ENCODE peak calls at places on chromosomes 16 and 17, in eight cellular contexts. One of them, this sample, is unnamed.

GRCh38 chr17:44543213-44543904 is 13.9 kb upstream of the FZD2 start:
- DNase-seq in anterior cingulate cortex: no peak
- DNase-seq in colonic mucosa: no peak
- DNase-seq in coronary artery: no peak
- DNase-seq in activated gamma-delta T cell treated with anti-CD3 and anti-CD28 coated beads, Interleukin-2, amount 50 U/mL, for 16 hours: no peak
- DNase-seq in CD4-positive, alpha-beta T cell: no peak
- DNase-seq in stimulated activated naive B cell treated with anti-CD40 and anti-IgM and Interleukin-4, amounts not matched to agents 10 μg/mL and 1 μg/mL and 100 μg/mL, for 72 hours: no peak
- DNase-seq in activated CD8-positive, alpha-beta memory T cell treated with anti-CD3 and anti-CD28 coated beads for 4 hours: no peak
- DNase-seq in this sample: no peak

GRCh38 chr16:10070591-10070990 is 111.6 kb downstream of the GRIN2A start:
- DNase-seq in anterior cingulate cortex: no peak
- DNase-seq in colonic mucosa: no peak
- DNase-seq in coronary artery: no peak
- DNase-seq in activated gamma-delta T cell treated with anti-CD3 and anti-CD28 coated beads, Interleukin-2, amount 50 U/mL, for 16 hours: no peak
- DNase-seq in CD4-positive, alpha-beta T cell: no peak
- DNase-seq in stimulated activated naive B cell treated with anti-CD40 and anti-IgM and Interleukin-4, amounts not matched to agents 10 μg/mL and 1 μg/mL and 100 μg/mL, for 72 hours: no peak
- DNase-seq in activated CD8-positive, alpha-beta memory T cell treated with anti-CD3 and anti-CD28 coated beads for 4 hours: no peak
- DNase-seq in this sample: no peak

GRCh38 chr17:79993390-79994221 is 42.1 kb downstream of the TBC1D16 start:
- DNase-seq in anterior cingulate cortex: no peak
- DNase-seq in colonic mucosa: peak; percentile 78
- DNase-seq in coronary artery: no peak
- DNase-seq in activated gamma-delta T cell treated with anti-CD3 and anti-CD28 coated beads, Interleukin-2, amount 50 U/mL, for 16 hours: no peak
- DNase-seq in CD4-positive, alpha-beta T cell: no peak
- DNase-seq in stimulated activated naive B cell treated with anti-CD40 and anti-IgM and Interleukin-4, amounts not matched to agents 10 μg/mL and 1 μg/mL and 100 μg/mL, for 72 hours: peak; percentile 44
- DNase-seq in activated CD8-positive, alpha-beta memory T cell treated with anti-CD3 and anti-CD28 coated beads for 4 hours: no peak
- DNase-seq in this sample: peak; percentile 79

GRCh38 chr17:17151055-17151454 is 55.1 kb downstream of the PLD6 start:
- DNase-seq in anterior cingulate cortex: no peak
- DNase-seq in colonic mucosa: no peak
- DNase-seq in coronary artery: no peak
- DNase-seq in activated gamma-delta T cell treated with anti-CD3 and anti-CD28 coated beads, Interleukin-2, amount 50 U/mL, for 16 hours: no peak
- DNase-seq in CD4-positive, alpha-beta T cell: no peak
- DNase-seq in stimulated activated naive B cell treated with anti-CD40 and anti-IgM and Interleukin-4, amounts not matched to agents 10 μg/mL and 1 μg/mL and 100 μg/mL, for 72 hours: no peak
- DNase-seq in activated CD8-positive, alpha-beta memory T cell treated with anti-CD3 and anti-CD28 coated beads for 4 hours: no peak
- DNase-seq in this sample: no peak

GRCh38 chr17:64042700-64043485 is 22.5 kb upstream of the ICAM2 start:
- DNase-seq in anterior cingulate cortex: no peak
- DNase-seq in colonic mucosa: no peak
- DNase-seq in coronary artery: no peak
- DNase-seq in activated gamma-delta T cell treated with anti-CD3 and anti-CD28 coated beads, Interleukin-2, amount 50 U/mL, for 16 hours: no peak
- DNase-seq in CD4-positive, alpha-beta T cell: no peak
- DNase-seq in stimulated activated naive B cell treated with anti-CD40 and anti-IgM and Interleukin-4, amounts not matched to agents 10 μg/mL and 1 μg/mL and 100 μg/mL, for 72 hours: no peak
- DNase-seq in activated CD8-positive, alpha-beta memory T cell treated with anti-CD3 and anti-CD28 coated beads for 4 hours: no peak
- DNase-seq in this sample: no peak

GRCh38 chr17:19384723-19385391 is 2.1 kb downstream of the MFAP4 start:
- DNase-seq in anterior cingulate cortex: peak; percentile 67
- DNase-seq in colonic mucosa: peak; percentile 94
- DNase-seq in coronary artery: peak; percentile 97
- DNase-seq in activated gamma-delta T cell treated with anti-CD3 and anti-CD28 coated beads, Interleukin-2, amount 50 U/mL, for 16 hours: no peak
- DNase-seq in CD4-positive, alpha-beta T cell: no peak
- DNase-seq in stimulated activated naive B cell treated with anti-CD40 and anti-IgM and Interleukin-4, amounts not matched to agents 10 μg/mL and 1 μg/mL and 100 μg/mL, for 72 hours: no peak
- DNase-seq in activated CD8-positive, alpha-beta memory T cell treated with anti-CD3 and anti-CD28 coated beads for 4 hours: no peak
- DNase-seq in this sample: peak; percentile 81

GRCh38 chr17:17071531-17072360 is 29.5 kb downstream of the MPRIP start:
- DNase-seq in anterior cingulate cortex: no peak
- DNase-seq in colonic mucosa: no peak
- DNase-seq in coronary artery: no peak
- DNase-seq in activated gamma-delta T cell treated with anti-CD3 and anti-CD28 coated beads, Interleukin-2, amount 50 U/mL, for 16 hours: no peak
- DNase-seq in CD4-positive, alpha-beta T cell: no peak
- DNase-seq in stimulated activated naive B cell treated with anti-CD40 and anti-IgM and Interleukin-4, amounts not matched to agents 10 μg/mL and 1 μg/mL and 100 μg/mL, for 72 hours: no peak
- DNase-seq in activated CD8-positive, alpha-beta memory T cell treated with anti-CD3 and anti-CD28 coated beads for 4 hours: no peak
- DNase-seq in this sample: no peak

GRCh38 chr17:75877752-75878173 is 618 bp downstream of the TRIM47 start:
- DNase-seq in anterior cingulate cortex: peak; percentile 48
- DNase-seq in colonic mucosa: peak; percentile 81
- DNase-seq in coronary artery: no peak
- DNase-seq in activated gamma-delta T cell treated with anti-CD3 and anti-CD28 coated beads, Interleukin-2, amount 50 U/mL, for 16 hours: peak; percentile 51
- DNase-seq in CD4-positive, alpha-beta T cell: peak; percentile 60
- DNase-seq in stimulated activated naive B cell treated with anti-CD40 and anti-IgM and Interleukin-4, amounts not matched to agents 10 μg/mL and 1 μg/mL and 100 μg/mL, for 72 hours: peak; percentile 56
- DNase-seq in activated CD8-positive, alpha-beta memory T cell treated with anti-CD3 and anti-CD28 coated beads for 4 hours: no peak
- DNase-seq in this sample: peak; percentile 74

GRCh38 chr17:80441133-80441578 is 26.2 kb downstream of the ENDOV start:
- DNase-seq in anterior cingulate cortex: no peak
- DNase-seq in colonic mucosa: no peak
- DNase-seq in coronary artery: no peak
- DNase-seq in activated gamma-delta T cell treated with anti-CD3 and anti-CD28 coated beads, Interleukin-2, amount 50 U/mL, for 16 hours: peak; percentile 20
- DNase-seq in CD4-positive, alpha-beta T cell: peak; percentile 47
- DNase-seq in stimulated activated naive B cell treated with anti-CD40 and anti-IgM and Interleukin-4, amounts not matched to agents 10 μg/mL and 1 μg/mL and 100 μg/mL, for 72 hours: no peak
- DNase-seq in activated CD8-positive, alpha-beta memory T cell treated with anti-CD3 and anti-CD28 coated beads for 4 hours: no peak
- DNase-seq in this sample: no peak

GRCh38 chr17:15651583-15652110 is 32.1 kb upstream of the FBXW10B start:
- DNase-seq in anterior cingulate cortex: peak; percentile 64
- DNase-seq in colonic mucosa: peak; percentile 96
- DNase-seq in coronary artery: peak; percentile 95
- DNase-seq in activated gamma-delta T cell treated with anti-CD3 and anti-CD28 coated beads, Interleukin-2, amount 50 U/mL, for 16 hours: no peak
- DNase-seq in CD4-positive, alpha-beta T cell: no peak
- DNase-seq in stimulated activated naive B cell treated with anti-CD40 and anti-IgM and Interleukin-4, amounts not matched to agents 10 μg/mL and 1 μg/mL and 100 μg/mL, for 72 hours: peak; percentile 3
- DNase-seq in activated CD8-positive, alpha-beta memory T cell treated with anti-CD3 and anti-CD28 coated beads for 4 hours: no peak
- DNase-seq in this sample: peak; percentile 94

GRCh38 chr17:33732116-33732515 is 439.0 kb upstream of the ASIC2 start:
- DNase-seq in anterior cingulate cortex: no peak
- DNase-seq in colonic mucosa: no peak
- DNase-seq in coronary artery: no peak
- DNase-seq in activated gamma-delta T cell treated with anti-CD3 and anti-CD28 coated beads, Interleukin-2, amount 50 U/mL, for 16 hours: no peak
- DNase-seq in CD4-positive, alpha-beta T cell: no peak
- DNase-seq in stimulated activated naive B cell treated with anti-CD40 and anti-IgM and Interleukin-4, amounts not matched to agents 10 μg/mL and 1 μg/mL and 100 μg/mL, for 72 hours: no peak
- DNase-seq in activated CD8-positive, alpha-beta memory T cell treated with anti-CD3 and anti-CD28 coated beads for 4 hours: no peak
- DNase-seq in this sample: no peak

GRCh38 chr17:75853410-75853809 is 1.7 kb downstream of the WBP2 start:
- DNase-seq in anterior cingulate cortex: no peak
- DNase-seq in colonic mucosa: no peak
- DNase-seq in coronary artery: no peak
- DNase-seq in activated gamma-delta T cell treated with anti-CD3 and anti-CD28 coated beads, Interleukin-2, amount 50 U/mL, for 16 hours: no peak
- DNase-seq in CD4-positive, alpha-beta T cell: no peak
- DNase-seq in stimulated activated naive B cell treated with anti-CD40 and anti-IgM and Interleukin-4, amounts not matched to agents 10 μg/mL and 1 μg/mL and 100 μg/mL, for 72 hours: no peak
- DNase-seq in activated CD8-positive, alpha-beta memory T cell treated with anti-CD3 and anti-CD28 coated beads for 4 hours: no peak
- DNase-seq in this sample: no peak

GRCh38 chr16:19879241-19879792 is 5.3 kb downstream of the GPRC5B start:
- DNase-seq in anterior cingulate cortex: peak; percentile 44
- DNase-seq in colonic mucosa: no peak
- DNase-seq in coronary artery: no peak
- DNase-seq in activated gamma-delta T cell treated with anti-CD3 and anti-CD28 coated beads, Interleukin-2, amount 50 U/mL, for 16 hours: no peak
- DNase-seq in CD4-positive, alpha-beta T cell: no peak
- DNase-seq in stimulated activated naive B cell treated with anti-CD40 and anti-IgM and Interleukin-4, amounts not matched to agents 10 μg/mL and 1 μg/mL and 100 μg/mL, for 72 hours: no peak
- DNase-seq in activated CD8-positive, alpha-beta memory T cell treated with anti-CD3 and anti-CD28 coated beads for 4 hours: no peak
- DNase-seq in this sample: no peak

GRCh38 chr17:48244121-48244711 is 136.7 kb downstream of the SNX11 start:
- DNase-seq in anterior cingulate cortex: no peak
- DNase-seq in colonic mucosa: peak; percentile 44
- DNase-seq in coronary artery: no peak
- DNase-seq in activated gamma-delta T cell treated with anti-CD3 and anti-CD28 coated beads, Interleukin-2, amount 50 U/mL, for 16 hours: no peak
- DNase-seq in CD4-positive, alpha-beta T cell: no peak
- DNase-seq in stimulated activated naive B cell treated with anti-CD40 and anti-IgM and Interleukin-4, amounts not matched to agents 10 μg/mL and 1 μg/mL and 100 μg/mL, for 72 hours: no peak
- DNase-seq in activated CD8-positive, alpha-beta memory T cell treated with anti-CD3 and anti-CD28 coated beads for 4 hours: no peak
- DNase-seq in this sample: no peak

GRCh38 chr16:56634715-56635440 is 2.4 kb downstream of the MT1M start:
- DNase-seq in anterior cingulate cortex: no peak
- DNase-seq in colonic mucosa: no peak
- DNase-seq in coronary artery: no peak
- DNase-seq in activated gamma-delta T cell treated with anti-CD3 and anti-CD28 coated beads, Interleukin-2, amount 50 U/mL, for 16 hours: no peak
- DNase-seq in CD4-positive, alpha-beta T cell: no peak
- DNase-seq in stimulated activated naive B cell treated with anti-CD40 and anti-IgM and Interleukin-4, amounts not matched to agents 10 μg/mL and 1 μg/mL and 100 μg/mL, for 72 hours: no peak
- DNase-seq in activated CD8-positive, alpha-beta memory T cell treated with anti-CD3 and anti-CD28 coated beads for 4 hours: no peak
- DNase-seq in this sample: no peak

GRCh38 chr16:5971924-5972323 is 874.3 kb upstream of the EEF2KMT start:
- DNase-seq in anterior cingulate cortex: no peak
- DNase-seq in colonic mucosa: no peak
- DNase-seq in coronary artery: no peak
- DNase-seq in activated gamma-delta T cell treated with anti-CD3 and anti-CD28 coated beads, Interleukin-2, amount 50 U/mL, for 16 hours: no peak
- DNase-seq in CD4-positive, alpha-beta T cell: no peak
- DNase-seq in stimulated activated naive B cell treated with anti-CD40 and anti-IgM and Interleukin-4, amounts not matched to agents 10 μg/mL and 1 μg/mL and 100 μg/mL, for 72 hours: no peak
- DNase-seq in activated CD8-positive, alpha-beta memory T cell treated with anti-CD3 and anti-CD28 coated beads for 4 hours: no peak
- DNase-seq in this sample: no peak

GRCh38 chr16:84815446-84815845 is 4.3 kb upstream of the CRISPLD2 start:
- DNase-seq in anterior cingulate cortex: no peak
- DNase-seq in colonic mucosa: no peak
- DNase-seq in coronary artery: no peak
- DNase-seq in activated gamma-delta T cell treated with anti-CD3 and anti-CD28 coated beads, Interleukin-2, amount 50 U/mL, for 16 hours: no peak
- DNase-seq in CD4-positive, alpha-beta T cell: no peak
- DNase-seq in stimulated activated naive B cell treated with anti-CD40 and anti-IgM and Interleukin-4, amounts not matched to agents 10 μg/mL and 1 μg/mL and 100 μg/mL, for 72 hours: no peak
- DNase-seq in activated CD8-positive, alpha-beta memory T cell treated with anti-CD3 and anti-CD28 coated beads for 4 hours: no peak
- DNase-seq in this sample: no peak

GRCh38 chr17:81961087-81961514 is at the start of gene NOTUM:
- DNase-seq in anterior cingulate cortex: no peak
- DNase-seq in colonic mucosa: no peak
- DNase-seq in coronary artery: no peak
- DNase-seq in activated gamma-delta T cell treated with anti-CD3 and anti-CD28 coated beads, Interleukin-2, amount 50 U/mL, for 16 hours: no peak
- DNase-seq in CD4-positive, alpha-beta T cell: no peak
- DNase-seq in stimulated activated naive B cell treated with anti-CD40 and anti-IgM and Interleukin-4, amounts not matched to agents 10 μg/mL and 1 μg/mL and 100 μg/mL, for 72 hours: no peak
- DNase-seq in activated CD8-positive, alpha-beta memory T cell treated with anti-CD3 and anti-CD28 coated beads for 4 hours: no peak
- DNase-seq in this sample: no peak

GRCh38 chr17:49910094-49910857 is 58.7 kb upstream of the DLX4 start:
- DNase-seq in anterior cingulate cortex: no peak
- DNase-seq in colonic mucosa: no peak
- DNase-seq in coronary artery: no peak
- DNase-seq in activated gamma-delta T cell treated with anti-CD3 and anti-CD28 coated beads, Interleukin-2, amount 50 U/mL, for 16 hours: no peak
- DNase-seq in CD4-positive, alpha-beta T cell: no peak
- DNase-seq in stimulated activated naive B cell treated with anti-CD40 and anti-IgM and Interleukin-4, amounts not matched to agents 10 μg/mL and 1 μg/mL and 100 μg/mL, for 72 hours: no peak
- DNase-seq in activated CD8-positive, alpha-beta memory T cell treated with anti-CD3 and anti-CD28 coated beads for 4 hours: no peak
- DNase-seq in this sample: no peak

GRCh38 chr17:81703747-81704654 is 834 bp downstream of the MRPL12 start:
- DNase-seq in anterior cingulate cortex: no peak
- DNase-seq in colonic mucosa: no peak
- DNase-seq in coronary artery: no peak
- DNase-seq in activated gamma-delta T cell treated with anti-CD3 and anti-CD28 coated beads, Interleukin-2, amount 50 U/mL, for 16 hours: no peak
- DNase-seq in CD4-positive, alpha-beta T cell: no peak
- DNase-seq in stimulated activated naive B cell treated with anti-CD40 and anti-IgM and Interleukin-4, amounts not matched to agents 10 μg/mL and 1 μg/mL and 100 μg/mL, for 72 hours: no peak
- DNase-seq in activated CD8-positive, alpha-beta memory T cell treated with anti-CD3 and anti-CD28 coated beads for 4 hours: no peak
- DNase-seq in this sample: no peak

GRCh38 chr17:57593739-57594462 is 151.2 kb downstream of the CCDC182 start:
- DNase-seq in anterior cingulate cortex: no peak
- DNase-seq in colonic mucosa: no peak
- DNase-seq in coronary artery: no peak
- DNase-seq in activated gamma-delta T cell treated with anti-CD3 and anti-CD28 coated beads, Interleukin-2, amount 50 U/mL, for 16 hours: no peak
- DNase-seq in CD4-positive, alpha-beta T cell: no peak
- DNase-seq in stimulated activated naive B cell treated with anti-CD40 and anti-IgM and Interleukin-4, amounts not matched to agents 10 μg/mL and 1 μg/mL and 100 μg/mL, for 72 hours: no peak
- DNase-seq in activated CD8-positive, alpha-beta memory T cell treated with anti-CD3 and anti-CD28 coated beads for 4 hours: no peak
- DNase-seq in this sample: no peak

GRCh38 chr17:56676807-56677206 is 83.3 kb downstream of the NOG start:
- DNase-seq in anterior cingulate cortex: no peak
- DNase-seq in colonic mucosa: no peak
- DNase-seq in coronary artery: no peak
- DNase-seq in activated gamma-delta T cell treated with anti-CD3 and anti-CD28 coated beads, Interleukin-2, amount 50 U/mL, for 16 hours: no peak
- DNase-seq in CD4-positive, alpha-beta T cell: no peak
- DNase-seq in stimulated activated naive B cell treated with anti-CD40 and anti-IgM and Interleukin-4, amounts not matched to agents 10 μg/mL and 1 μg/mL and 100 μg/mL, for 72 hours: no peak
- DNase-seq in activated CD8-positive, alpha-beta memory T cell treated with anti-CD3 and anti-CD28 coated beads for 4 hours: no peak
- DNase-seq in this sample: no peak

GRCh38 chr17:81302861-81303326 is 7.8 kb upstream of the SLC38A10 start:
- DNase-seq in anterior cingulate cortex: no peak
- DNase-seq in colonic mucosa: no peak
- DNase-seq in coronary artery: no peak
- DNase-seq in activated gamma-delta T cell treated with anti-CD3 and anti-CD28 coated beads, Interleukin-2, amount 50 U/mL, for 16 hours: no peak
- DNase-seq in CD4-positive, alpha-beta T cell: no peak
- DNase-seq in stimulated activated naive B cell treated with anti-CD40 and anti-IgM and Interleukin-4, amounts not matched to agents 10 μg/mL and 1 μg/mL and 100 μg/mL, for 72 hours: no peak
- DNase-seq in activated CD8-positive, alpha-beta memory T cell treated with anti-CD3 and anti-CD28 coated beads for 4 hours: no peak
- DNase-seq in this sample: no peak

GRCh38 chr17:38996660-38997337 is 29.6 kb upstream of the FBXO47 start:
- DNase-seq in anterior cingulate cortex: no peak
- DNase-seq in colonic mucosa: no peak
- DNase-seq in coronary artery: no peak
- DNase-seq in activated gamma-delta T cell treated with anti-CD3 and anti-CD28 coated beads, Interleukin-2, amount 50 U/mL, for 16 hours: no peak
- DNase-seq in CD4-positive, alpha-beta T cell: no peak
- DNase-seq in stimulated activated naive B cell treated with anti-CD40 and anti-IgM and Interleukin-4, amounts not matched to agents 10 μg/mL and 1 μg/mL and 100 μg/mL, for 72 hours: no peak
- DNase-seq in activated CD8-positive, alpha-beta memory T cell treated with anti-CD3 and anti-CD28 coated beads for 4 hours: no peak
- DNase-seq in this sample: no peak

GRCh38 chr16:28839899-28840298 is 6.2 kb downstream of the TUFM start:
- DNase-seq in anterior cingulate cortex: no peak
- DNase-seq in colonic mucosa: no peak
- DNase-seq in coronary artery: no peak
- DNase-seq in activated gamma-delta T cell treated with anti-CD3 and anti-CD28 coated beads, Interleukin-2, amount 50 U/mL, for 16 hours: no peak
- DNase-seq in CD4-positive, alpha-beta T cell: no peak
- DNase-seq in stimulated activated naive B cell treated with anti-CD40 and anti-IgM and Interleukin-4, amounts not matched to agents 10 μg/mL and 1 μg/mL and 100 μg/mL, for 72 hours: no peak
- DNase-seq in activated CD8-positive, alpha-beta memory T cell treated with anti-CD3 and anti-CD28 coated beads for 4 hours: no peak
- DNase-seq in this sample: no peak

GRCh38 chr17:76384987-76385891 is 830 bp downstream of the SPHK1 start:
- DNase-seq in anterior cingulate cortex: no peak
- DNase-seq in colonic mucosa: peak; percentile 52
- DNase-seq in coronary artery: no peak
- DNase-seq in activated gamma-delta T cell treated with anti-CD3 and anti-CD28 coated beads, Interleukin-2, amount 50 U/mL, for 16 hours: peak; percentile 20
- DNase-seq in CD4-positive, alpha-beta T cell: no peak
- DNase-seq in stimulated activated naive B cell treated with anti-CD40 and anti-IgM and Interleukin-4, amounts not matched to agents 10 μg/mL and 1 μg/mL and 100 μg/mL, for 72 hours: peak; percentile 18
- DNase-seq in activated CD8-positive, alpha-beta memory T cell treated with anti-CD3 and anti-CD28 coated beads for 4 hours: no peak
- DNase-seq in this sample: no peak

GRCh38 chr16:48250520-48251278 is 3.4 kb upstream of the ABCC11 start:
- DNase-seq in anterior cingulate cortex: no peak
- DNase-seq in colonic mucosa: no peak
- DNase-seq in coronary artery: no peak
- DNase-seq in activated gamma-delta T cell treated with anti-CD3 and anti-CD28 coated beads, Interleukin-2, amount 50 U/mL, for 16 hours: no peak
- DNase-seq in CD4-positive, alpha-beta T cell: no peak
- DNase-seq in stimulated activated naive B cell treated with anti-CD40 and anti-IgM and Interleukin-4, amounts not matched to agents 10 μg/mL and 1 μg/mL and 100 μg/mL, for 72 hours: no peak
- DNase-seq in activated CD8-positive, alpha-beta memory T cell treated with anti-CD3 and anti-CD28 coated beads for 4 hours: no peak
- DNase-seq in this sample: no peak

GRCh38 chr17:40515491-40516041 is 14.1 kb upstream of the TNS4 start:
- DNase-seq in anterior cingulate cortex: no peak
- DNase-seq in colonic mucosa: no peak
- DNase-seq in coronary artery: peak; percentile 49
- DNase-seq in activated gamma-delta T cell treated with anti-CD3 and anti-CD28 coated beads, Interleukin-2, amount 50 U/mL, for 16 hours: no peak
- DNase-seq in CD4-positive, alpha-beta T cell: no peak
- DNase-seq in stimulated activated naive B cell treated with anti-CD40 and anti-IgM and Interleukin-4, amounts not matched to agents 10 μg/mL and 1 μg/mL and 100 μg/mL, for 72 hours: no peak
- DNase-seq in activated CD8-positive, alpha-beta memory T cell treated with anti-CD3 and anti-CD28 coated beads for 4 hours: no peak
- DNase-seq in this sample: no peak

GRCh38 chr16:69444873-69445517 is 20.6 kb downstream of the CYB5B start:
- DNase-seq in anterior cingulate cortex: no peak
- DNase-seq in colonic mucosa: no peak
- DNase-seq in coronary artery: no peak
- DNase-seq in activated gamma-delta T cell treated with anti-CD3 and anti-CD28 coated beads, Interleukin-2, amount 50 U/mL, for 16 hours: no peak
- DNase-seq in CD4-positive, alpha-beta T cell: no peak
- DNase-seq in stimulated activated naive B cell treated with anti-CD40 and anti-IgM and Interleukin-4, amounts not matched to agents 10 μg/mL and 1 μg/mL and 100 μg/mL, for 72 hours: no peak
- DNase-seq in activated CD8-positive, alpha-beta memory T cell treated with anti-CD3 and anti-CD28 coated beads for 4 hours: no peak
- DNase-seq in this sample: no peak

GRCh38 chr16:87056083-87056482 is 261.1 kb downstream of the C16orf95 start:
- DNase-seq in anterior cingulate cortex: no peak
- DNase-seq in colonic mucosa: no peak
- DNase-seq in coronary artery: peak; percentile 24
- DNase-seq in activated gamma-delta T cell treated with anti-CD3 and anti-CD28 coated beads, Interleukin-2, amount 50 U/mL, for 16 hours: no peak
- DNase-seq in CD4-positive, alpha-beta T cell: no peak
- DNase-seq in stimulated activated naive B cell treated with anti-CD40 and anti-IgM and Interleukin-4, amounts not matched to agents 10 μg/mL and 1 μg/mL and 100 μg/mL, for 72 hours: no peak
- DNase-seq in activated CD8-positive, alpha-beta memory T cell treated with anti-CD3 and anti-CD28 coated beads for 4 hours: no peak
- DNase-seq in this sample: no peak

GRCh38 chr17:64402469-64402868 is 11.8 kb upstream of the PECAM1 start:
- DNase-seq in anterior cingulate cortex: no peak
- DNase-seq in colonic mucosa: no peak
- DNase-seq in coronary artery: no peak
- DNase-seq in activated gamma-delta T cell treated with anti-CD3 and anti-CD28 coated beads, Interleukin-2, amount 50 U/mL, for 16 hours: no peak
- DNase-seq in CD4-positive, alpha-beta T cell: no peak
- DNase-seq in stimulated activated naive B cell treated with anti-CD40 and anti-IgM and Interleukin-4, amounts not matched to agents 10 μg/mL and 1 μg/mL and 100 μg/mL, for 72 hours: no peak
- DNase-seq in activated CD8-positive, alpha-beta memory T cell treated with anti-CD3 and anti-CD28 coated beads for 4 hours: no peak
- DNase-seq in this sample: no peak

GRCh38 chr16:372584-372983 is 2.2 kb upstream of the MRPL28 start:
- DNase-seq in anterior cingulate cortex: no peak
- DNase-seq in colonic mucosa: no peak
- DNase-seq in coronary artery: no peak
- DNase-seq in activated gamma-delta T cell treated with anti-CD3 and anti-CD28 coated beads, Interleukin-2, amount 50 U/mL, for 16 hours: no peak
- DNase-seq in CD4-positive, alpha-beta T cell: no peak
- DNase-seq in stimulated activated naive B cell treated with anti-CD40 and anti-IgM and Interleukin-4, amounts not matched to agents 10 μg/mL and 1 μg/mL and 100 μg/mL, for 72 hours: no peak
- DNase-seq in activated CD8-positive, alpha-beta memory T cell treated with anti-CD3 and anti-CD28 coated beads for 4 hours: no peak
- DNase-seq in this sample: no peak

GRCh38 chr16:4093495-4094137 is 22.6 kb downstream of the ADCY9 start:
- DNase-seq in anterior cingulate cortex: no peak
- DNase-seq in colonic mucosa: no peak
- DNase-seq in coronary artery: peak; percentile 80
- DNase-seq in activated gamma-delta T cell treated with anti-CD3 and anti-CD28 coated beads, Interleukin-2, amount 50 U/mL, for 16 hours: no peak
- DNase-seq in CD4-positive, alpha-beta T cell: no peak
- DNase-seq in stimulated activated naive B cell treated with anti-CD40 and anti-IgM and Interleukin-4, amounts not matched to agents 10 μg/mL and 1 μg/mL and 100 μg/mL, for 72 hours: no peak
- DNase-seq in activated CD8-positive, alpha-beta memory T cell treated with anti-CD3 and anti-CD28 coated beads for 4 hours: no peak
- DNase-seq in this sample: no peak

GRCh38 chr16:88077328-88078108 is 126.3 kb downstream of the BANP start:
- DNase-seq in anterior cingulate cortex: no peak
- DNase-seq in colonic mucosa: no peak
- DNase-seq in coronary artery: no peak
- DNase-seq in activated gamma-delta T cell treated with anti-CD3 and anti-CD28 coated beads, Interleukin-2, amount 50 U/mL, for 16 hours: no peak
- DNase-seq in CD4-positive, alpha-beta T cell: no peak
- DNase-seq in stimulated activated naive B cell treated with anti-CD40 and anti-IgM and Interleukin-4, amounts not matched to agents 10 μg/mL and 1 μg/mL and 100 μg/mL, for 72 hours: no peak
- DNase-seq in activated CD8-positive, alpha-beta memory T cell treated with anti-CD3 and anti-CD28 coated beads for 4 hours: no peak
- DNase-seq in this sample: no peak

This sample was measured in mucosa of gallbladder.